ENCODE peak calls at places on chromosome 9, in four cellular contexts. R, X, G and F are unnamed samples.

GRCh38 chr9:134670851-134671281 is 29.3 kb downstream of the COL5A1 start:
- DNase-seq in R (no peak), X (no peak), G (no peak), F (no peak)

GRCh38 chr9:134488251-134488900 is 153.2 kb upstream of the COL5A1 start:
- DNase-seq in R (no peak), X (no peak), G (no peak), F (no peak)

GRCh38 chr9:104868687-104869404 is 59.1 kb downstream of the ABCA1 start:
- DNase-seq in R (no peak), X (no peak), G (no peak), F (peak)

GRCh38 chr9:121168052-121168451 is 33.6 kb downstream of the RAB14 start:
- DNase-seq in R (no peak), X (no peak), G (no peak), F (no peak)

GRCh38 chr9:95081998-95082397 is 235.5 kb downstream of the FANCC start:
- DNase-seq in R (no peak), X (no peak), G (no peak), F (no peak)

GRCh38 chr9:22595805-22596204 is 149.2 kb downstream of the DMRTA1 start:
- DNase-seq in R (no peak), X (no peak), G (no peak), F (no peak)

GRCh38 chr9:108113579-108113978 is 624.0 kb upstream of the KLF4 start:
- DNase-seq in R (no peak), X (no peak), G (no peak), F (no peak)

GRCh38 chr9:98774746-98775145 is 21.6 kb downstream of the ANKS6 start:
- DNase-seq in R (no peak), X (no peak), G (no peak), F (peak)

GRCh38 chr9:136958473-136958872 is 6.4 kb downstream of the LCN12 start:
- DNase-seq in R (no peak), X (no peak), G (no peak), F (no peak)
- TF ChIP-seq YY1 in R (no peak), X (no peak), G (no peak), F (no peak)

DNA sequence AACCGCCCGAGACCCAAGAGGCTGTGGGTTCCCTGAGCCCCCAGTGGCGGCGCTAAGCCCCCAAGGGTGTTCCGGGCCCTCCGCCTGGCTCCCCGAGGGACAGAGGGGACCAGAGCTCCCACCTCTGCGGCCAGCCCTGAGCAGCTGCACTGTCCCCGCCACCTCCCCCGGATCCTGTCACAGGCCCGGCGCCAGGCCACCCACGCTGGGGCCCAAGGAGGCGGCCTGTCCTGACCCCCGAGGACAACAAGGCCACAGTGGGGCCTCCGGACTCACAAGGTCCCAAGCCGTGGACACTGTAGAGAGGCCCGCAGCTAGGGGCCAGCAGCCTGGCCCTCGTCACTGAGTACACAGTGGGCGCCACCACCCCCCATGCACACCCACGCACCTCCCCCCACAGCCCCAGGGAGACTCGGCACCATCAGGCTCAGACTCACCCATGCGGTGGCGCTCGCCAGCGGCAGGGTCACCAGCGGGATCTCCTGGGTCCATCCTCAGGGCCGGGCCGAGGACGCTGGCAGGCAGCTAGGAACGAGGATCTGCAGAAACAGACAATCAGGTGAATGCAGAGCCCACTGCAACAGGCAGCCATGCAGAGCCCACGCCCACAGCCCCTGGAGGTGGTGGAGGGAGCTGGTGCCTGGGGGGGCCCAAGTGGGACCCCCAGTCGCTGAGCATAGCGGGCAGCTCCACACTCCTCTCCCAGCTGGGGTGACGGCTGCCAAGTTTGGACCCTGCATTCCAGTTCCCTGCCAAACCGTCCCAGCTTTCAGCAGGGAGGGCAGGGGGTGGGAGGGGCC is 27.9 kb downstream of the EXD3 start:
- DNase-seq in R (no peak), X (no peak), G (no peak), F (no peak)
- H3K4me3 ChIP-seq in R (no peak), X (no peak), G (no peak), F (no peak)

GRCh38 chr9:131236761-131237160 is 39.5 kb downstream of the FAM78A start:
- DNase-seq in R (no peak), X (no peak), G (no peak), F (no peak)

GRCh38 chr9:131237311-131237710 is 39.0 kb downstream of the FAM78A start:
- DNase-seq in R (no peak), X (no peak), G (no peak), F (no peak)

GRCh38 chr9:131239307-131239975 is 36.9 kb downstream of the FAM78A start:
- DNase-seq in R (no peak), X (no peak), G (no peak), F (no peak)

GRCh38 chr9:131237931-131238401 is 38.3 kb downstream of the FAM78A start:
- DNase-seq in R (no peak), X (no peak), G (peak), F (no peak)

DNA sequence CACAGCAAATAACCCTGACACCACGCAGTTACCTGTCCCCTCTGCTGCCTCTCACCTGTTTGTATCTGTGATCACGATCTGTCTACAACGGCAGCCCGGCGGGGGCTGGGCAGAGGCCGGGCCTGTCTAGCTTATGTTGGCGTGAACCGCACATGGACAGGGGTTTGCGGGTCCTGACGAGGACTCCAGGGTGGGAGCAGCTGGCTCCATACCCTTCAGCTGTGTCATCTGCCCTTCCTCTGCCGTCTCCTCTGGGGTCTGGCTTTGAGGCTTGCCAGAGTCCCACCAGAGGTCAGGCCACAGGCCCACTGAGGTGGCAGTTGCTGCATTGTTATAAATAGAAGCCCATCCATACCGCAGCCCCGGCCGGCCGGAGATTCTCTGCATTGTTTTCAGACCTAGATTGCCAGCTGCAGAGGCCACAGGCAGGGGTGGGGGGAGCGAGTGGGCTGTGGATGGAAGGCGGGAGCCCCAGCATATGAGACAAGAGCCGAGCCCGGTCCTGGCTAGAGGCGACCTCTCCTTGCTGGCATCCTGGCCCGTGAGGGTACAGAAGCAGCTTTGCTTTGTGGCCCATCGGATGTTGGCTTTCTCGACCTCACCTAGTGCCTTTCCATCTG is 37.8 kb downstream of the FAM78A start:
- DNase-seq in R (no peak), X (no peak), G (no peak), F (no peak)
- TF ChIP-seq SUZ12 in R (no peak), X (no peak), G (no peak), F (no peak)

GRCh38 chr9:129548571-129549135 is 72.2 kb downstream of the C9orf50 start:
- DNase-seq in R (no peak), X (peak), G (no peak), F (no peak)

GRCh38 chr9:129547869-129548570 is 72.9 kb downstream of the C9orf50 start:
- DNase-seq in R (no peak), X (no peak), G (no peak), F (no peak)

GRCh38 chr9:129549139-129549538 is 71.8 kb downstream of the C9orf50 start:
- DNase-seq in R (no peak), X (peak), G (no peak), F (no peak)

GRCh38 chr9:129544766-129545165 is 76.1 kb downstream of the C9orf50 start:
- DNase-seq in R (no peak), X (no peak), G (no peak), F (no peak)

DNA sequence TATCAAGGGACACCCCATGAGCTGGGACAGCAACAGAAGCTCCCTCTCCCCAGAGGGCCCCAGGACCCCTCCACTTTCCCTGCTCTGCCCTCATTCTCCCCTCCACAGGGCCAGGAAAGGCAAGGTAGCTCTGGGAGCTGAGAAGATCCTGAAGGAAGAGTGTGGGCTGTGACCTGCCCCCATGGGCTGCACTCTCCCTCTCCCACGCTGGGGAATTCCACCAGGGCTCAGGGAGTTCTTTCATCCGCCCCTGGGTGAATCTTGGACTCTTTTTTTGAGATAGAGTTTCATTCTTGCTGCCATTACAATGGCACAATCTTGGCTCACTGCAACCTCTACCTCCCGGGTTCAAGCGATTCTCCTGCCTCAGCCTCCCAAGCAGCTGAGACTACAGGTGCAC is 73.8 kb downstream of the C9orf50 start:
- DNase-seq in R (no peak), X (no peak), G (no peak), F (no peak)
- TF ChIP-seq YY1 in R (no peak), X (no peak), G (no peak), F (no peak)

DNA sequence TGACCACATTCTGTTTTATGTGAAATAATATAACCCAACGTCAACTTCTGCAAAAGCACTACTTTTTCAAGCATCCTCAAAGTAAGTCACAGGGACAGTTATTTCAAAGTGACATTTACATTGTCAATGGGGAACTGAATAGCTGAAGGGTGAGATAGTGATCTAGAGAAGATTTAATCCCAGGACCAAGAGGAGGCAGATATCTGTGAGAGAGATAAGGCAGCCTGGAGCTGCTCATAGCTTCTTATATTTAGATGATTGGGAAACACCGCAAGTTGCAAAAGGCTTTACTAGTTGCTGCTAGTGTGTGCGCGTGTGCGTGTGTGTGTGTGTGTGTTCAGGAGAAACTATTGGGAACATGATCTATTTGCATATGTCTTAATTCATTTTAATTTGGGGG is 210.4 kb upstream of the RFX3 start:
- DNase-seq in R (no peak), X (no peak), G (no peak), F (no peak)
- H3K4me3 ChIP-seq in R (no peak), X (no peak), G (no peak), F (no peak)